ENCODE peak calls at places on chromosomes 3 and 15, in eight cellular contexts. G, X, D, J, P, V, I and F are unnamed samples.

GRCh38 chr3:165642761-165643432 is 194.3 kb downstream of the BCHE start:
- DNase-seq in G (peak; percentile 94), X (peak; percentile 32), D (peak; percentile 66), J (peak; percentile 79), P (peak; percentile 97), V (peak; percentile 87), I (peak; percentile 75), F (peak; percentile 92)

GRCh38 chr3:183504597-183504996 is 50.9 kb downstream of the KLHL6 start:
- DNase-seq in G (no peak), X (no peak), D (no peak), J (no peak), P (no peak), V (no peak), I (no peak), F (no peak)

GRCh38 chr3:146130881-146131371 is 30.1 kb downstream of the PLOD2 start:
- DNase-seq in G (peak; percentile 95), X (no peak), D (no peak), J (no peak), P (peak; percentile 87), V (no peak), I (no peak), F (no peak)

GRCh38 chr3:112747624-112748023 is 99.0 kb downstream of the CD200R1L start:
- DNase-seq in G (no peak), X (no peak), D (no peak), J (no peak), P (no peak), V (no peak), I (no peak), F (no peak)

GRCh38 chr3:149449799-149450198 is 24.7 kb upstream of the TM4SF4 start:
- DNase-seq in G (peak; percentile 58), X (peak; percentile 34), D (no peak), J (peak; percentile 60), P (no peak), V (no peak), I (no peak), F (peak; percentile 57)

GRCh38 chr15:66593219-66593780 is 27.5 kb upstream of the LCTL start:
- DNase-seq in G (peak; percentile 15), X (no peak), D (no peak), J (no peak), P (no peak), V (no peak), I (no peak), F (no peak)

GRCh38 chr3:141860766-141861513 is 15.5 kb upstream of the ATP1B3 start:
- DNase-seq in G (no peak), X (no peak), D (no peak), J (no peak), P (no peak), V (no peak), I (no peak), F (no peak)

GRCh38 chr3:73037369-73037699 is 24.1 kb upstream of the EBLN2 start:
- DNase-seq in G (peak; percentile 33), X (no peak), D (no peak), J (no peak), P (peak; percentile 39), V (no peak), I (no peak), F (no peak)

GRCh38 chr15:59400103-59400813 is 27.6 kb upstream of the MYO1E start:
- DNase-seq in G (no peak), X (no peak), D (no peak), J (no peak), P (no peak), V (no peak), I (no peak), F (no peak)

GRCh38 chr3:46950177-46950576 is 26.4 kb downstream of the CCDC12 start:
- DNase-seq in G (no peak), X (no peak), D (no peak), J (no peak), P (no peak), V (no peak), I (no peak), F (no peak)

GRCh38 chr3:24678021-24678420 is 183.4 kb upstream of the THRB start:
- DNase-seq in G (no peak), X (no peak), D (no peak), J (no peak), P (no peak), V (no peak), I (no peak), F (no peak)

GRCh38 chr3:179840985-179841384 is 188.1 kb downstream of the USP13 start:
- DNase-seq in G (peak; percentile 31), X (no peak), D (no peak), J (peak; percentile 42), P (peak; percentile 65), V (peak; percentile 12), I (no peak), F (no peak)

GRCh38 chr3:150292891-150293290 is 115.2 kb upstream of the TSC22D2 start:
- DNase-seq in G (peak; percentile 97), X (no peak), D (no peak), J (no peak), P (peak; percentile 74), V (no peak), I (no peak), F (no peak)

GRCh38 chr3:28247286-28247685 is 5.9 kb downstream of the CMC1 start:
- DNase-seq in G (no peak), X (no peak), D (no peak), J (no peak), P (no peak), V (no peak), I (no peak), F (no peak)

GRCh38 chr3:146110156-146110555 is 50.8 kb downstream of the PLOD2 start:
- DNase-seq in G (no peak), X (no peak), D (no peak), J (no peak), P (no peak), V (no peak), I (no peak), F (no peak)

GRCh38 chr3:158430968-158431367 is 140.0 kb upstream of the MLF1 start:
- DNase-seq in G (peak; percentile 15), X (no peak), D (no peak), J (no peak), P (no peak), V (no peak), I (no peak), F (no peak)

GRCh38 chr3:106577241-106577640 is 708.4 kb upstream of the CBLB start:
- DNase-seq in G (peak; percentile 15), X (no peak), D (no peak), J (no peak), P (peak; percentile 55), V (no peak), I (no peak), F (no peak)

GRCh38 chr3:120683671-120684301 is 1.7 kb upstream of the HGD start:
- DNase-seq in G (no peak), X (no peak), D (no peak), J (no peak), P (no peak), V (no peak), I (no peak), F (no peak)

GRCh38 chr3:77381426-77381825 is 341.5 kb downstream of the ROBO2 start:
- DNase-seq in G (no peak), X (no peak), D (no peak), J (no peak), P (no peak), V (no peak), I (no peak), F (no peak)

GRCh38 chr3:140753865-140754754 is 76.2 kb downstream of the TRIM42 start:
- DNase-seq in G (no peak), X (no peak), D (no peak), J (peak; percentile 8), P (no peak), V (no peak), I (no peak), F (no peak)
- TF ChIP-seq CTCF in G (no peak), X (no peak), D (no peak), J (no peak), P (no peak), V (no peak), I (no peak), F (no peak)

DNA sequence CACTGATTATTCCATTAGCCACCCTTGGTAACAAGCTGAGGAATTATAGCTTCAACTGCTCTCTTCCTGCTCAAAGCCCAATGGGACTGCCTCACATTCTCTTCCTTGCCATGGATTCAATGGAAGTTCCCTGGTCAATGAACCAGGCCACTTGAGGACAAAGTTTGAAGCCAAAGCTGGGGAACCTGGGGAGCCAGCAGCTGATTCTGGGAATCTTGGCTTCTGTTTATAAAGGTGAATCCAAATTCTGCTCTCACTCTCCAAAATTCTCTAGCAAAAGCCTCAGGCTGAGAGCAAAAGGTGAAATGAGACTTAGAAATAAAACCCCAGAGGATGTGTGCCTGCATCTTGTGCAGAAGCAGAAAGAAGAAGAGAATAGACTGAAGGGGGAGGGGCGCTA is 35.1 kb upstream of the GAP43 start:
- DNase-seq in G (no peak), X (no peak), D (no peak), J (no peak), P (no peak), V (no peak), I (no peak), F (no peak)
- TF ChIP-seq CTCF in G (no peak), X (no peak), D (no peak), J (no peak), P (no peak), V (no peak), I (no peak), F (no peak)

GRCh38 chr3:50193286-50193685 is 1.9 kb downstream of the GNAT1 start:
- DNase-seq in G (no peak), X (no peak), D (no peak), J (no peak), P (no peak), V (no peak), I (no peak), F (no peak)
- TF ChIP-seq CTCF in G (no peak), X (no peak), D (no peak), J (no peak), P (no peak), V (no peak), I (no peak), F (no peak)

GRCh38 chr15:70596354-70597055 is 166.9 kb downstream of the UACA start:
- DNase-seq in G (peak; percentile 81), X (no peak), D (no peak), J (no peak), P (peak; percentile 96), V (peak; percentile 82), I (no peak), F (no peak)

GRCh38 chr15:70602281-70602680 is 161.1 kb downstream of the UACA start:
- DNase-seq in G (no peak), X (no peak), D (peak; percentile 16), J (no peak), P (no peak), V (no peak), I (no peak), F (no peak)

GRCh38 chr15:70597056-70597603 is 166.2 kb downstream of the UACA start:
- DNase-seq in G (peak; percentile 33), X (no peak), D (peak; percentile 22), J (peak; percentile 46), P (no peak), V (peak; percentile 69), I (no peak), F (peak; percentile 57)

GRCh38 chr15:70593795-70594194 is 169.6 kb downstream of the UACA start:
- DNase-seq in G (no peak), X (no peak), D (no peak), J (no peak), P (no peak), V (no peak), I (no peak), F (no peak)

DNA sequence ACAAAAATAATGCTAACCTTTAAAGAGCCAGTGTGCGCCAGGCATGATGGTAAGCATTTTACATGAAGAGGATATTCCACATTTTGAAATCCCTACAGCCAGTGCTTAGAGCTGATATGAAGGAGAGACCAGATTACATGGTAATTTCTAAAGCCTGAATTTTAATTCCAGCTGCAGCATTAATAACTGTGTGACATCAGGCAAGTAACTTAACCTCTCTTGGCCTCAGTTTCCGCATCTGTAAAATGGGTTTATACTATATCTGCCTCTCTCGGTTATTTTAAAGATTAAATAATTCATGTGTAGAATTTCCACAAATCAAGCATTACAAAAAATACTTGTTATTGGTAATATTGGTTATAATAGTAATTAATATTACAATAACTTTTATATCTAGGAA is 165.4 kb downstream of the UACA start:
- DNase-seq in G (no peak), X (no peak), D (no peak), J (no peak), P (no peak), V (no peak), I (no peak), F (peak; percentile 7)
- TF ChIP-seq CTCF in G (no peak), X (no peak), D (no peak), J (no peak), P (no peak), V (no peak), I (no peak), F (no peak)